ENCODE peak calls at places on chromosomes 5 and 9, in eight cellular contexts. W, C, Y, D, B, Z, G and X are unnamed samples.

GRCh38 chr9:28887188-28887884 is 1314.1 kb upstream of the C9orf72 start:
- DNase-seq in B (no peak), W (no peak), D (no peak), C (no peak), Y (no peak), G (no peak), Z (no peak), X (no peak)

GRCh38 chr5:133936611-133937015 is 31.8 kb downstream of the C5orf15 start:
- DNase-seq in G (no peak), W (no peak), C (no peak), B (no peak), Z (no peak), Y (no peak), D (no peak), X (no peak)

GRCh38 chr9:135990468-135991429 is 29.6 kb upstream of the UBAC1 start:
- DNase-seq in W (no peak), C (peak), Z (peak), Y (no peak), D (peak), B (peak), G (peak), X (no peak)

GRCh38 chr5:4949108-4949507 is 191.0 kb upstream of the ADAMTS16 start:
- DNase-seq in Y (no peak), G (no peak), W (no peak), D (peak), Z (no peak), C (no peak), B (no peak), X (no peak)

GRCh38 chr9:128159073-128159783 is 837 bp upstream of the BBLN start:
- DNase-seq in D (no peak), C (peak), W (no peak), G (peak), Y (peak), Z (peak), B (no peak), X (peak)

GRCh38 chr5:167036585-167036984 is 1254.9 kb upstream of the WWC1 start:
- DNase-seq in Y (no peak), C (no peak), G (no peak), B (no peak), W (no peak), D (no peak), Z (no peak), X (no peak)

GRCh38 chr9:135998013-135998380 is 36.8 kb upstream of the UBAC1 start:
- DNase-seq in Y (no peak), W (no peak), Z (no peak), D (no peak), C (no peak), G (no peak), B (no peak), X (no peak)

GRCh38 chr5:119829341-119829740 is 200.0 kb downstream of the FAM170A start:
- DNase-seq in Z (no peak), B (no peak), Y (no peak), G (no peak), W (no peak), C (no peak), D (no peak), X (no peak)

GRCh38 chr9:120583958-120584369 is 4.0 kb upstream of the CDK5RAP2 start:
- DNase-seq in D (peak), Y (peak), C (no peak), Z (no peak), W (peak), B (peak), G (no peak), X (peak)

GRCh38 chr5:128009399-128009798 is 74.2 kb upstream of the SLC12A2 start:
- DNase-seq in Y (no peak), W (no peak), G (no peak), D (no peak), B (peak), C (no peak), Z (no peak), X (no peak)